ENCODE peak calls at places on chromosomes 7 and 10, in six cellular contexts. One of them, this sample, is unnamed.

GRCh38 chr7:18119985-18120384 is 92.3 kb upstream of the PRPS1L1 start:
- DNase-seq in endodermal cell: peak
- DNase-seq in HCT116: peak
- DNase-seq in cardiac muscle cell: peak
- DNase-seq in astrocyte: no peak
- DNase-seq in heart right ventricle: no peak
- DNase-seq in this sample: no peak

GRCh38 chr10:99966306-99966705 is 43.4 kb downstream of the DNMBP start:
- DNase-seq in endodermal cell: no peak
- DNase-seq in HCT116: peak
- DNase-seq in cardiac muscle cell: peak
- DNase-seq in astrocyte: peak
- DNase-seq in heart right ventricle: no peak
- DNase-seq in this sample: no peak

GRCh38 chr10:70765794-70766594 is 19.2 kb downstream of the TBATA start:
- DNase-seq in endodermal cell: no peak
- DNase-seq in HCT116: no peak
- DNase-seq in cardiac muscle cell: no peak
- DNase-seq in astrocyte: no peak
- DNase-seq in heart right ventricle: no peak
- DNase-seq in this sample: no peak

GRCh38 chr10:74977913-74978847 is 133.3 kb upstream of the SAMD8 start:
- DNase-seq in endodermal cell: no peak
- DNase-seq in HCT116: no peak
- DNase-seq in cardiac muscle cell: no peak
- DNase-seq in astrocyte: no peak
- DNase-seq in heart right ventricle: no peak
- DNase-seq in this sample: peak

GRCh38 chr7:12898004-12898403 is 210.6 kb downstream of the ARL4A start:
- DNase-seq in endodermal cell: no peak
- DNase-seq in HCT116: no peak
- DNase-seq in cardiac muscle cell: no peak
- DNase-seq in astrocyte: no peak
- DNase-seq in heart right ventricle: no peak
- DNase-seq in this sample: no peak

GRCh38 chr10:58662314-58662713 is 149.6 kb downstream of the BICC1 start:
- DNase-seq in endodermal cell: no peak
- DNase-seq in HCT116: no peak
- DNase-seq in cardiac muscle cell: peak
- DNase-seq in astrocyte: peak
- DNase-seq in heart right ventricle: no peak
- DNase-seq in this sample: no peak

GRCh38 chr7:91875851-91876250 is 4.7 kb downstream of the MTERF1 start:
- DNase-seq in endodermal cell: no peak
- DNase-seq in HCT116: no peak
- DNase-seq in cardiac muscle cell: peak
- DNase-seq in astrocyte: no peak
- DNase-seq in heart right ventricle: no peak
- DNase-seq in this sample: no peak

GRCh38 chr7:13449460-13449859 is 540.0 kb downstream of the ETV1 start:
- DNase-seq in endodermal cell: no peak
- DNase-seq in HCT116: no peak
- DNase-seq in cardiac muscle cell: no peak
- DNase-seq in astrocyte: no peak
- DNase-seq in heart right ventricle: no peak
- DNase-seq in this sample: no peak

GRCh38 chr10:69486922-69487730 is 35.9 kb downstream of the TSPAN15 start:
- DNase-seq in endodermal cell: no peak
- DNase-seq in HCT116: no peak
- DNase-seq in cardiac muscle cell: no peak
- DNase-seq in astrocyte: no peak
- DNase-seq in heart right ventricle: no peak
- DNase-seq in this sample: no peak

GRCh38 chr7:593324-594115 is 73.9 kb upstream of the PDGFA start:
- DNase-seq in endodermal cell: no peak
- DNase-seq in HCT116: no peak
- DNase-seq in cardiac muscle cell: no peak
- DNase-seq in astrocyte: no peak
- DNase-seq in heart right ventricle: peak
- DNase-seq in this sample: peak

GRCh38 chr7:146054909-146055308 is 61.7 kb upstream of the CNTNAP2 start:
- DNase-seq in endodermal cell: peak
- DNase-seq in HCT116: no peak
- DNase-seq in cardiac muscle cell: no peak
- DNase-seq in astrocyte: no peak
- DNase-seq in heart right ventricle: no peak
- DNase-seq in this sample: no peak

GRCh38 chr7:76091506-76091905 is 43.6 kb downstream of the MDH2 start:
- DNase-seq in endodermal cell: no peak
- DNase-seq in HCT116: no peak
- DNase-seq in cardiac muscle cell: no peak
- DNase-seq in astrocyte: no peak
- DNase-seq in heart right ventricle: no peak
- DNase-seq in this sample: no peak

DNA sequence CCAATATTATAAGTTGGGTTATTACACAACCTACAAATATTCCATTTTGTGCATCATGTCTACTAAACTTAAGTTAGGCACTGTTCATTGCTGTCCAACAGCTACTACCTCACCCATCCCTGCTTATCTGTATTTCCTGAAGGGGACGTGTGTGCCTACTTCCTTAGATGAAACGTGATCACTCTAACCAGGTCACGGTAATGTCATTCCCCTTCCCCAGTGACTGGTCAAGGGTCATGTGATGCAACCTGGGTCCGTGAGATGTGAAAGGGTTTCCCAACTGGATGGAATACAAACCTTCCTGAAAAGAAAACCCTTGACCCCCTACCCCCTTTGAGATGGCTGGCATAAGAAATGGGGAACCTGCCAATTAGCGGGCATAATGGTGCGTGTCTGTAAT is 1.6 kb upstream of the NSMCE4A start:
- DNase-seq in endodermal cell: no peak
- DNase-seq in HCT116: no peak
- DNase-seq in cardiac muscle cell: no peak
- DNase-seq in astrocyte: no peak
- DNase-seq in heart right ventricle: no peak
- DNase-seq in this sample: no peak
- TF ChIP-seq CTCF in endodermal cell: no peak
- TF ChIP-seq CTCF in HCT116: no peak
- TF ChIP-seq CTCF in cardiac muscle cell: no peak
- TF ChIP-seq CTCF in astrocyte: no peak
- TF ChIP-seq CTCF in heart right ventricle: no peak
- TF ChIP-seq CTCF in this sample: no peak

GRCh38 chr10:8473205-8473604 is 418.7 kb downstream of the GATA3 start:
- DNase-seq in endodermal cell: no peak
- DNase-seq in HCT116: no peak
- DNase-seq in cardiac muscle cell: peak
- DNase-seq in astrocyte: peak
- DNase-seq in heart right ventricle: no peak
- DNase-seq in this sample: peak
- TF ChIP-seq CTCF in endodermal cell: peak
- TF ChIP-seq CTCF in HCT116: no peak
- TF ChIP-seq CTCF in cardiac muscle cell: peak
- TF ChIP-seq CTCF in astrocyte: no peak
- TF ChIP-seq CTCF in heart right ventricle: peak
- TF ChIP-seq CTCF in this sample: peak

DNA sequence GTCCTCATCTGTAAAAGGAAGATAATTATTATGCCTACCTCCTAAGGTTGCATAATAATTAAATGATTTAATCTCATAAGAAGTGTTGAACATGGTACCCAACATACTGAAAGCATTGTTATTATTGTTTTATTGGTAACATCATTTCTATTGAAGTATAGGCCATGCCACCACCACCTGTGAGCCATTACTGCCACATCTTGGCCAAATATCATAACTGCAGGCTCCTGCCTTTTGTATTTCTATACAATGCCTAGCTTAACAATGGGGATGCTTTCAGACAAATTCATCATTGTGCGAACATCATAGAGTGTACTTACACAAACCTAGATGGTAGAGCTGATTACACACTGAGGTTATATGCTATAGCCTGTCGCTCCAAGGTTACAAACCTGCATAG is 61.1 kb upstream of the NPSR1 start:
- DNase-seq in endodermal cell: peak
- DNase-seq in HCT116: peak
- DNase-seq in cardiac muscle cell: peak
- DNase-seq in astrocyte: no peak
- DNase-seq in heart right ventricle: no peak
- DNase-seq in this sample: no peak
- TF ChIP-seq CTCF in endodermal cell: peak
- TF ChIP-seq CTCF in HCT116: peak
- TF ChIP-seq CTCF in cardiac muscle cell: peak
- TF ChIP-seq CTCF in astrocyte: peak
- TF ChIP-seq CTCF in heart right ventricle: peak
- TF ChIP-seq CTCF in this sample: peak

DNA sequence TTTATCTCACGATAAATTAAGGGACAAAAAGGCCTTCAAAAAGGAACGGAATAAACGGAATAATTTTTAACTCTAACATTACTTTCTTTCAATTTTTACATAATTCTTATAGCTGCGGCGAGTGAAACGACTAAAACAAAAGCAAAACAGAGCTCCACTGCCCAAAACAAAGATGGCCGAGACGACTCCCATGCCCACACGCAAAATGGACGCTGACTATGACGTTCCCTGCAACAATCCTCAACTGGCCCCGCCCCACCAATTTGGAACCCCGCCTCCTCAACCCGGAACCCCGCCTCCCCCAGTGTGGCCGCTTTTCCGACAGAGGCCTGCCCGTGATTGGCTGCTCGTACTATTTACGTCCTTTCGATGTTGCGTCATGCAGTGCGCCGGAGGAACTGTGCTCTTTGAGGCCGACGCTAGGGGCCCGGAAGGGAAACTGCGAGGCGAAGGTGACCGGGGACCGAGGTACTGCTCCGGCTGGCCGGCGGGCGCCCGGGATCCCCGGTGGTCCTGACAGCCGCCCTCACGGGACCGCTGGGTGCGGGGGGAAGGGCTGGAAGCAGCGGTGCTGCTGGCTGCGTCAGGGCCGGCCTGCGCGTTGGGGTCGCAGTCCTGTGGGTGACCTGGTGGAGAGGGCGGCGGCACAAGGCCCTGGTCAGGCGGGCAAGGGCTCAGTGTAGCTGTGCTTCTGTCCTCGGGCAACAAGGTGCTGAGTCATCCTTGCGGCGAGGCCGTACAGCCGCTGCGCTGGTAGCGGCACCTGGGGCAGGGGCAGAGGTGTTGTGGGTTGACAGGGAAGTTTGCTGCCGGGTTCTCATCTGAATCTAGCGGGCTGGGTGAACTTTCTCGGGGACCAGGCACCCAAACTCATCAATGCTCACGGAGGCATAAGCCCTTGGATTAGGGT is at the start of gene GHITM:
- DNase-seq in endodermal cell: peak
- DNase-seq in HCT116: peak
- DNase-seq in cardiac muscle cell: peak
- DNase-seq in astrocyte: peak
- DNase-seq in heart right ventricle: peak
- DNase-seq in this sample: peak
- TF ChIP-seq CTCF in endodermal cell: peak
- TF ChIP-seq CTCF in HCT116: peak
- TF ChIP-seq CTCF in cardiac muscle cell: peak
- TF ChIP-seq CTCF in astrocyte: no peak
- TF ChIP-seq CTCF in heart right ventricle: peak
- TF ChIP-seq CTCF in this sample: no peak

This sample was measured in GM13977.